ENCODE peak calls at places on chromosome 1, in nine cellular contexts. One of them, this sample, is unnamed.

GRCh38 chr1:111214086-111214801 is 13.3 kb upstream of the CHI3L2 start:
- DNase-seq in colonic mucosa: no peak
- DNase-seq in neuronal stem cell: no peak
- DNase-seq in tibial nerve: no peak
- DNase-seq in upper lobe of right lung: no peak
- DNase-seq in OCI-LY7: peak; percentile 83
- DNase-seq in IMR-90: peak; percentile 13
- DNase-seq in PC-9: no peak
- DNase-seq in kidney: no peak
- DNase-seq in this sample: no peak

GRCh38 chr1:91674107-91674506 is 173.5 kb downstream of the CDC7 start:
- DNase-seq in colonic mucosa: no peak
- DNase-seq in neuronal stem cell: no peak
- DNase-seq in tibial nerve: no peak
- DNase-seq in upper lobe of right lung: no peak
- DNase-seq in OCI-LY7: no peak
- DNase-seq in IMR-90: no peak
- DNase-seq in PC-9: no peak
- DNase-seq in kidney: no peak
- DNase-seq in this sample: no peak

GRCh38 chr1:187509091-187509490 is 680.3 kb downstream of the PLA2G4A start:
- DNase-seq in colonic mucosa: no peak
- DNase-seq in neuronal stem cell: no peak
- DNase-seq in tibial nerve: no peak
- DNase-seq in upper lobe of right lung: no peak
- DNase-seq in OCI-LY7: no peak
- DNase-seq in IMR-90: peak; percentile 55
- DNase-seq in PC-9: no peak
- DNase-seq in kidney: no peak
- DNase-seq in this sample: no peak

GRCh38 chr1:226643167-226643566 is 94.6 kb downstream of the STUM start:
- DNase-seq in colonic mucosa: no peak
- DNase-seq in neuronal stem cell: no peak
- DNase-seq in tibial nerve: no peak
- DNase-seq in upper lobe of right lung: peak; percentile 77
- DNase-seq in OCI-LY7: peak; percentile 46
- DNase-seq in IMR-90: peak; percentile 81
- DNase-seq in PC-9: peak; percentile 80
- DNase-seq in kidney: peak; percentile 63
- DNase-seq in this sample: peak; percentile 43

GRCh38 chr1:77271851-77272250 is 10.0 kb upstream of the AK5 start:
- DNase-seq in colonic mucosa: no peak
- DNase-seq in neuronal stem cell: no peak
- DNase-seq in tibial nerve: no peak
- DNase-seq in upper lobe of right lung: no peak
- DNase-seq in OCI-LY7: no peak
- DNase-seq in IMR-90: peak; percentile 76
- DNase-seq in PC-9: no peak
- DNase-seq in kidney: no peak
- DNase-seq in this sample: no peak

GRCh38 chr1:60893111-60893510 is 189.2 kb upstream of the NFIA start:
- DNase-seq in colonic mucosa: no peak
- DNase-seq in neuronal stem cell: no peak
- DNase-seq in tibial nerve: no peak
- DNase-seq in upper lobe of right lung: no peak
- DNase-seq in OCI-LY7: no peak
- DNase-seq in IMR-90: no peak
- DNase-seq in PC-9: no peak
- DNase-seq in kidney: no peak
- DNase-seq in this sample: no peak

GRCh38 chr1:3053366-3053980 is 15.5 kb upstream of the PRDM16 start:
- DNase-seq in colonic mucosa: no peak
- DNase-seq in neuronal stem cell: no peak
- DNase-seq in tibial nerve: no peak
- DNase-seq in upper lobe of right lung: no peak
- DNase-seq in OCI-LY7: no peak
- DNase-seq in IMR-90: no peak
- DNase-seq in PC-9: no peak
- DNase-seq in kidney: peak; percentile 59
- DNase-seq in this sample: peak; percentile 4

GRCh38 chr1:157966034-157966671 is 27.3 kb upstream of the KIRREL1 start:
- DNase-seq in colonic mucosa: peak; percentile 76
- DNase-seq in neuronal stem cell: no peak
- DNase-seq in tibial nerve: no peak
- DNase-seq in upper lobe of right lung: no peak
- DNase-seq in OCI-LY7: no peak
- DNase-seq in IMR-90: peak; percentile 82
- DNase-seq in PC-9: no peak
- DNase-seq in kidney: peak; percentile 89
- DNase-seq in this sample: no peak

GRCh38 chr1:30684881-30685795 is 38.2 kb downstream of the MATN1 start:
- DNase-seq in colonic mucosa: peak; percentile 97
- DNase-seq in neuronal stem cell: peak; percentile 94
- DNase-seq in tibial nerve: no peak
- DNase-seq in upper lobe of right lung: peak; percentile 86
- DNase-seq in OCI-LY7: no peak
- DNase-seq in IMR-90: no peak
- DNase-seq in PC-9: peak; percentile 77
- DNase-seq in kidney: peak; percentile 95
- DNase-seq in this sample: no peak

GRCh38 chr1:72186733-72187307 is 95.5 kb downstream of the NEGR1 start:
- DNase-seq in colonic mucosa: no peak
- DNase-seq in neuronal stem cell: no peak
- DNase-seq in tibial nerve: no peak
- DNase-seq in upper lobe of right lung: no peak
- DNase-seq in OCI-LY7: no peak
- DNase-seq in IMR-90: peak; percentile 38
- DNase-seq in PC-9: no peak
- DNase-seq in kidney: no peak
- DNase-seq in this sample: no peak

GRCh38 chr1:201025571-201026002 is 2.1 kb upstream of the KIF21B start:
- DNase-seq in colonic mucosa: no peak
- DNase-seq in neuronal stem cell: no peak
- DNase-seq in tibial nerve: no peak
- DNase-seq in upper lobe of right lung: no peak
- DNase-seq in OCI-LY7: peak; percentile 43
- DNase-seq in IMR-90: peak; percentile 79
- DNase-seq in PC-9: peak; percentile 32
- DNase-seq in kidney: peak; percentile 69
- DNase-seq in this sample: no peak

GRCh38 chr1:28595412-28596191 is 3.5 kb downstream of the RAB42 start:
- DNase-seq in colonic mucosa: no peak
- DNase-seq in neuronal stem cell: no peak
- DNase-seq in tibial nerve: no peak
- DNase-seq in upper lobe of right lung: no peak
- DNase-seq in OCI-LY7: no peak
- DNase-seq in IMR-90: no peak
- DNase-seq in PC-9: no peak
- DNase-seq in kidney: no peak
- DNase-seq in this sample: no peak

GRCh38 chr1:30650038-30650958 is 73.1 kb downstream of the MATN1 start:
- DNase-seq in colonic mucosa: no peak
- DNase-seq in neuronal stem cell: no peak
- DNase-seq in tibial nerve: no peak
- DNase-seq in upper lobe of right lung: no peak
- DNase-seq in OCI-LY7: no peak
- DNase-seq in IMR-90: no peak
- DNase-seq in PC-9: no peak
- DNase-seq in kidney: no peak
- DNase-seq in this sample: no peak

DNA sequence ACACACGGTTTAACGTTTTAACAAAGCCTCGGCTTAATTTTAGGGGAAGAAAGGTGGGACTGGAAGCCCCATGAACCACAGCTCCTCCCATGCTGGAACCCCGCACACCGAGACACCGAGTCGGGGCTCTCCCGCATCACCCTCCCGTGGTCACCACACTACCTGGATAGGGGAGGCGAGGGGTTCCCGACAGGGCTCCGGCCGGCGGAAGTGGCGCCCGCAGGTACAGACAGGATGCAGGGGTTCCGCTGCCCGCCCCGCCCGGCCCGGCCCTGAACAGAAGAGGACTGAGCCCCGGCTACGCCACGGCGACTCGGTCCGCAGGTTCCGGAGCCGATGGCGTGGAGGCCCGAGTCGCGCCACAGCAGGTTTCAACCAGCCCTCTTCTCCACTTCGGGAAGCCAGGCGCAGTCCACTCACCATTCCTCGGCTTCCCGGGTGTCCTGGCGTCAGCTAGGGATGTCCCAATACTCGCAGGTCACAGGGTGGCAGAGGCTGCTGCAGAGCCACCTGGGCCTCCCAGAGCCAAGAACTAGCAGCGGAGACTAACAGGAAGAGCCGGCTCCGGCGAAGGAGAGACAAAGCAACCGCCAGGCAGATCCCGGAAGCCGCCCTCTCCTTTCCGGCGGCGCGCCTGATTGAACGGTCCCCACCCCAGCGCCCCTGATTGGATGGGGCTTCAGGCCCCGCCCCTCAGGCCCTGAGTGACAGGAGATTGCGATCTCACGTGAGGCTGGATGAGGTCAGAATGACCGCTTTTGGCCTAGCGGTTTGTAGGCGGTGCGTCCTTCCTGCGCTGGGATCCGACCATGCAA is at the start of gene ZNF669:
- DNase-seq in colonic mucosa: peak; percentile 98
- DNase-seq in neuronal stem cell: peak; percentile 92
- DNase-seq in tibial nerve: peak; percentile 98
- DNase-seq in upper lobe of right lung: peak; percentile 98
- DNase-seq in OCI-LY7: peak; percentile 98
- DNase-seq in IMR-90: peak; percentile 97
- DNase-seq in PC-9: peak; percentile 80
- DNase-seq in kidney: peak; percentile 98
- DNase-seq in this sample: peak; percentile 74
- H3K9me3 ChIP-seq in colonic mucosa: no peaks in the 10 kb centered on the region
- H3K9me3 ChIP-seq in neuronal stem cell: peaks cover 48% of the 10 kb centered on the region
- H3K9me3 ChIP-seq in tibial nerve: peaks cover 23% of the 10 kb centered on the region
- H3K9me3 ChIP-seq in upper lobe of right lung: peaks cover 26% of the 10 kb centered on the region
- H3K9me3 ChIP-seq in OCI-LY7: peaks cover 32% of the 10 kb centered on the region
- H3K9me3 ChIP-seq in IMR-90: peaks cover 19% of the 10 kb centered on the region
- H3K9me3 ChIP-seq in PC-9: peaks cover 22% of the 10 kb centered on the region
- H3K9me3 ChIP-seq in kidney: peaks cover 8% of the 10 kb centered on the region
- H3K9me3 ChIP-seq in this sample: peaks cover 18% of the 10 kb centered on the region

DNA sequence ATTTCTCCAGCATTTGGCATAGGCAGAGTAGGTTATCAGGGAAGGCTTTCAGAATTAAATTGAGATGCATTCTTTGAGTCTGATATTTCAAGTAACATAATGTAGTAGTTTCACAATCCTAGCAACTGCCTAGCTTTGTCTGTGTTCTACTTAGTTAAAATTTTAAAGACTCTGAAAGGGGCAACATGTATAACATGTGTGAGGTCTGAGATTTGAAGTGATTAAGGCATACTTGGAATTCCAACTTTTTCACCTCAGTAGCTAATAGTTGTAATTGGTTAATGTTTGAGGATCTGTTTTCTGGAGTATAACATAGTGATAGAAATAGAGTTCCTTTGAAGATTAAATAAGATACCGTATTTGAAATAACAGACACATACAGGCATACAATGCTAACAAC is 335.2 kb upstream of the BEND5 start:
- DNase-seq in colonic mucosa: no peak
- DNase-seq in neuronal stem cell: no peak
- DNase-seq in tibial nerve: no peak
- DNase-seq in upper lobe of right lung: no peak
- DNase-seq in OCI-LY7: no peak
- DNase-seq in IMR-90: no peak
- DNase-seq in PC-9: no peak
- DNase-seq in kidney: no peak
- DNase-seq in this sample: no peak
- H3K9me3 ChIP-seq in colonic mucosa: no peaks in the 10 kb centered on the region
- H3K9me3 ChIP-seq in neuronal stem cell: no peaks in the 10 kb centered on the region
- H3K9me3 ChIP-seq in tibial nerve: peaks cover 21% of the 10 kb centered on the region
- H3K9me3 ChIP-seq in upper lobe of right lung: no peaks in the 10 kb centered on the region
- H3K9me3 ChIP-seq in OCI-LY7: no peaks in the 10 kb centered on the region
- H3K9me3 ChIP-seq in IMR-90: peaks cover 2% of the 10 kb centered on the region
- H3K9me3 ChIP-seq in PC-9: no peaks in the 10 kb centered on the region
- H3K9me3 ChIP-seq in kidney: no peaks in the 10 kb centered on the region
- H3K9me3 ChIP-seq in this sample: no peaks in the 10 kb centered on the region

GRCh38 chr1:58539553-58539952 is 7.0 kb downstream of the OMA1 start:
- DNase-seq in colonic mucosa: no peak
- DNase-seq in neuronal stem cell: no peak
- DNase-seq in tibial nerve: no peak
- DNase-seq in upper lobe of right lung: no peak
- DNase-seq in OCI-LY7: no peak
- DNase-seq in IMR-90: peak; percentile 12
- DNase-seq in PC-9: no peak
- DNase-seq in kidney: no peak
- DNase-seq in this sample: no peak
- H3K9me3 ChIP-seq in colonic mucosa: no peaks in the 10 kb centered on the region
- H3K9me3 ChIP-seq in neuronal stem cell: no peaks in the 10 kb centered on the region
- H3K9me3 ChIP-seq in tibial nerve: no peaks in the 10 kb centered on the region
- H3K9me3 ChIP-seq in upper lobe of right lung: no peaks in the 10 kb centered on the region
- H3K9me3 ChIP-seq in OCI-LY7: no peaks in the 10 kb centered on the region
- H3K9me3 ChIP-seq in IMR-90: no peaks in the 10 kb centered on the region
- H3K9me3 ChIP-seq in PC-9: no peaks in the 10 kb centered on the region
- H3K9me3 ChIP-seq in kidney: no peaks in the 10 kb centered on the region
- H3K9me3 ChIP-seq in this sample: no peaks in the 10 kb centered on the region

GRCh38 chr1:7506677-7507619 is 264.1 kb upstream of the VAMP3 start:
- DNase-seq in colonic mucosa: no peak
- DNase-seq in neuronal stem cell: no peak
- DNase-seq in tibial nerve: no peak
- DNase-seq in upper lobe of right lung: no peak
- DNase-seq in OCI-LY7: no peak
- DNase-seq in IMR-90: no peak
- DNase-seq in PC-9: no peak
- DNase-seq in kidney: no peak
- DNase-seq in this sample: no peak
- H3K9me3 ChIP-seq in colonic mucosa: no peaks in the 10 kb centered on the region
- H3K9me3 ChIP-seq in neuronal stem cell: no peaks in the 10 kb centered on the region
- H3K9me3 ChIP-seq in tibial nerve: no peaks in the 10 kb centered on the region
- H3K9me3 ChIP-seq in upper lobe of right lung: no peaks in the 10 kb centered on the region
- H3K9me3 ChIP-seq in OCI-LY7: no peaks in the 10 kb centered on the region
- H3K9me3 ChIP-seq in IMR-90: no peaks in the 10 kb centered on the region
- H3K9me3 ChIP-seq in PC-9: no peaks in the 10 kb centered on the region
- H3K9me3 ChIP-seq in kidney: no peaks in the 10 kb centered on the region
- H3K9me3 ChIP-seq in this sample: no peaks in the 10 kb centered on the region

DNA sequence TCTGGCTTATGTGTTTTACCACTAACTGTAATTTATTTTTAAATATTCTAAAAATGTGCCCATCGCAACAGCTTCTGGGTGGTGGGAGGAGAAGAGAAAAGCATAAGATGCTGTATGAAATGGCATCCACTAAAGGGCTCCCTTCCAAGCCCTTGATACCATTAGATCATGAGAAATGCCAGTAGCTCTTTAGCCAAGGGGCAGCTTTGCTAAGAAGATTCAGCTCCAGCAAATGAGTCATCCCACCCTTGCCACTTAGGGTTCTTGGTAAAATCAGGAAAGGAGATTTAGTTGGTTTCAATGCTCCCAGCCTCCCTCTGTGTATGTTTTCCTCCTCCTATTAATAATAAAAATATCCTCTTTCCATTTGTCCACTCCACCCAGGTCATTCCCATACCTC is 462.7 kb upstream of the DEPDC1 start:
- DNase-seq in colonic mucosa: no peak
- DNase-seq in neuronal stem cell: no peak
- DNase-seq in tibial nerve: no peak
- DNase-seq in upper lobe of right lung: no peak
- DNase-seq in OCI-LY7: no peak
- DNase-seq in IMR-90: no peak
- DNase-seq in PC-9: no peak
- DNase-seq in kidney: no peak
- DNase-seq in this sample: no peak
- H3K9me3 ChIP-seq in colonic mucosa: no peaks in the 10 kb centered on the region
- H3K9me3 ChIP-seq in neuronal stem cell: no peaks in the 10 kb centered on the region
- H3K9me3 ChIP-seq in tibial nerve: no peaks in the 10 kb centered on the region
- H3K9me3 ChIP-seq in upper lobe of right lung: no peaks in the 10 kb centered on the region
- H3K9me3 ChIP-seq in OCI-LY7: no peaks in the 10 kb centered on the region
- H3K9me3 ChIP-seq in IMR-90: peaks cover 2% of the 10 kb centered on the region
- H3K9me3 ChIP-seq in PC-9: no peaks in the 10 kb centered on the region
- H3K9me3 ChIP-seq in kidney: no peaks in the 10 kb centered on the region
- H3K9me3 ChIP-seq in this sample: no peaks in the 10 kb centered on the region

GRCh38 chr1:11326070-11326469 is 53.1 kb downstream of the UBIAD1 start:
- DNase-seq in colonic mucosa: no peak
- DNase-seq in neuronal stem cell: no peak
- DNase-seq in tibial nerve: no peak
- DNase-seq in upper lobe of right lung: no peak
- DNase-seq in OCI-LY7: no peak
- DNase-seq in IMR-90: no peak
- DNase-seq in PC-9: no peak
- DNase-seq in kidney: no peak
- DNase-seq in this sample: no peak
- H3K9me3 ChIP-seq in colonic mucosa: no peaks in the 10 kb centered on the region
- H3K9me3 ChIP-seq in neuronal stem cell: no peaks in the 10 kb centered on the region
- H3K9me3 ChIP-seq in tibial nerve: no peaks in the 10 kb centered on the region
- H3K9me3 ChIP-seq in upper lobe of right lung: no peaks in the 10 kb centered on the region
- H3K9me3 ChIP-seq in OCI-LY7: no peaks in the 10 kb centered on the region
- H3K9me3 ChIP-seq in IMR-90: no peaks in the 10 kb centered on the region
- H3K9me3 ChIP-seq in PC-9: no peaks in the 10 kb centered on the region
- H3K9me3 ChIP-seq in kidney: no peaks in the 10 kb centered on the region
- H3K9me3 ChIP-seq in this sample: no peaks in the 10 kb centered on the region

This sample was measured in T-helper 17 cell.